ENCODE peak calls at places on chromosomes 5 and 9, in four cellular contexts. I is H1, F is K562, Q is GM12878. X is an unnamed sample.

GRCh38 chr5:14016549-14016948 is 72.1 kb upstream of the DNAH5 start:
- DNase-seq in Q (no peak), I (no peak), F (no peak), X (no peak)

GRCh38 chr5:124986667-124987066 is 240.2 kb upstream of the ZNF608 start:
- DNase-seq in I (no peak), F (no peak), Q (no peak), X (no peak)

GRCh38 chr5:97629281-97629680 is 446.2 kb upstream of the RIOK2 start:
- DNase-seq in F (no peak), I (no peak), Q (no peak), X (peak; percentile 7)

GRCh38 chr5:60687927-60688720 is 11.8 kb downstream of the DEPDC1B start:
- DNase-seq in Q (no peak), F (peak; percentile 47), I (no peak), X (no peak)

GRCh38 chr5:10233505-10233904 is 16.2 kb downstream of the ATPSCKMT start:
- DNase-seq in F (peak; percentile 38), I (no peak), Q (no peak), X (peak; percentile 75)

GRCh38 chr9:78871452-78872331 is 574.8 kb downstream of the PSAT1 start:
- DNase-seq in I (no peak), F (no peak), Q (no peak), X (peak; percentile 22)

GRCh38 chr9:114611516-114612271 is 603 bp downstream of the TMEM268 start:
- DNase-seq in I (no peak), Q (no peak), F (peak; percentile 73), X (no peak)

GRCh38 chr9:19465571-19466267 is 56.9 kb downstream of the ACER2 start:
- DNase-seq in F (no peak), Q (no peak), I (no peak), X (no peak)

GRCh38 chr9:99039388-99040182 is 65.3 kb upstream of the TGFBR1 start:
- DNase-seq in F (no peak), Q (no peak), I (no peak), X (no peak)

GRCh38 chr5:172640822-172641358 is at the start of gene NEURL1B:
- DNase-seq in F (peak; percentile 93), Q (no peak), I (no peak), X (peak; percentile 26)

GRCh38 chr5:152592416-152592815 is 187.3 kb upstream of the NMUR2 start:
- DNase-seq in F (no peak), Q (no peak), I (no peak), X (no peak)

GRCh38 chr9:36029765-36030528 is 6.8 kb upstream of the RECK start:
- DNase-seq in Q (no peak), F (no peak), I (no peak), X (no peak)

GRCh38 chr5:146754621-146755020 is 123.9 kb downstream of the PPP2R2B start:
- DNase-seq in I (no peak), F (no peak), Q (no peak), X (no peak)

GRCh38 chr9:76901801-76902200 is 4.1 kb downstream of the PRUNE2 start:
- DNase-seq in F (no peak), I (no peak), Q (no peak), X (no peak)

GRCh38 chr9:504921-505821 is 290.5 kb downstream of the DOCK8 start:
- DNase-seq in I (no peak), Q (no peak), F (peak; percentile 9), X (no peak)

GRCh38 chr9:78668148-78668825 is 371.4 kb downstream of the PSAT1 start:
- DNase-seq in F (no peak), I (no peak), Q (no peak), X (peak; percentile 34)

GRCh38 chr5:96661101-96661840 is 905 bp upstream of the CAST start:
- DNase-seq in F (no peak), I (no peak), Q (peak; percentile 26), X (no peak)

GRCh38 chr5:131965826-131966415 is 20.5 kb upstream of the MEIKIN start:
- DNase-seq in Q (no peak), F (no peak), I (no peak), X (no peak)

GRCh38 chr9:135033487-135033886 is 54.0 kb upstream of the OLFM1 start:
- DNase-seq in Q (no peak), I (no peak), F (no peak), X (no peak)

GRCh38 chr5:61916621-61917620 is 389.1 kb upstream of the KIF2A start:
- DNase-seq in I (no peak), F (no peak), Q (no peak), X (no peak)

GRCh38 chr9:113738506-113738897 is 137.6 kb upstream of the ZNF618 start:
- DNase-seq in I (no peak), F (no peak), Q (no peak), X (no peak)

GRCh38 chr9:72538926-72539702 is 17.7 kb downstream of the TMC1 start:
- DNase-seq in Q (no peak), I (no peak), F (no peak), X (no peak)

GRCh38 chr5:41213340-41213739 is at the start of gene C6:
- DNase-seq in I (no peak), F (no peak), Q (no peak), X (no peak)

GRCh38 chr5:10232386-10232785 is 17.3 kb downstream of the ATPSCKMT start:
- DNase-seq in Q (no peak), F (no peak), I (no peak), X (no peak)

GRCh38 chr5:106873558-106873957 is 797.2 kb downstream of the EFNA5 start:
- DNase-seq in F (no peak), I (no peak), Q (no peak), X (no peak)

GRCh38 chr9:69168709-69169217 is 5.3 kb upstream of the TJP2 start:
- DNase-seq in Q (no peak), F (peak; percentile 51), I (no peak), X (no peak)

GRCh38 chr5:124596595-124597388 is 149.6 kb downstream of the ZNF608 start:
- DNase-seq in F (peak; percentile 55), I (no peak), Q (no peak), X (peak; percentile 51)

GRCh38 chr9:120876842-120877240 is at the start of gene PHF19:
- DNase-seq in Q (no peak), F (no peak), I (no peak), X (no peak)

GRCh38 chr9:136694163-136694864 is 7.1 kb upstream of the AGPAT2 start:
- DNase-seq in F (peak; percentile 94), Q (no peak), I (no peak), X (peak; percentile 43)

GRCh38 chr5:31047621-31048020 is 145.9 kb upstream of the CDH6 start:
- DNase-seq in Q (no peak), I (no peak), F (no peak), X (no peak)

GRCh38 chr9:125239631-125240597 is 1.2 kb downstream of the HSPA5 start:
- DNase-seq in Q (no peak), F (no peak), I (no peak), X (no peak)

GRCh38 chr5:142426129-142426641 is 101.4 kb upstream of the SPRY4 start:
- DNase-seq in Q (no peak), F (no peak), I (no peak), X (no peak)

DNA sequence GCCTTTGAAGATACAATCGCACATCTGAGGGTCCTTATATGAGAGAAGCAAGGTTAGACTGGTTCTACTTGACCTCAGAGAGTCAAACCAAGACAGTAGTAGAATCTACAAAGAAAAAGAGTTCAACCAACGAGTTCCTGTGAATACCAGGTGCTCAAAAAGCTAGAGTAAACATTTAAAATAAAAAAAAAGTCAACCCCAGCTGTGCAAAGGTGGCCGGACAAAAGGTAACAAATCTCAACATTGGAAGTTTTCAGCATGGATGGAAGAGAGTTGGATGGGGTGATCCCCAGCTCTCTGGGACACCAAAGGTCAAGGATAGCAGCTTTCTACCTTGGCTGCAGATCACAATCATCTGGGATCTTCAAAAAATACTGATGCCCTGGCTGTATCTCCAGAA is 14.4 kb downstream of the SHB start:
- DNase-seq in F (no peak), I (no peak), Q (no peak), X (no peak)
- H3K27ac ChIP-seq in F (no peak overlapping the region), I (no peak overlapping the region), Q (no peak overlapping the region), X (no peak overlapping the region)

GRCh38 chr5:122154910-122155309 is 25.6 kb downstream of the ZNF474 start:
- DNase-seq in I (no peak), F (peak; percentile 31), Q (no peak), X (no peak)

GRCh38 chr5:122153774-122154173 is 24.4 kb downstream of the ZNF474 start:
- DNase-seq in I (no peak), Q (no peak), F (no peak), X (no peak)

GRCh38 chr5:122153230-122153629 is 23.9 kb downstream of the ZNF474 start:
- DNase-seq in Q (no peak), F (no peak), I (no peak), X (no peak)

GRCh38 chr5:122154491-122154890 is 25.1 kb downstream of the ZNF474 start:
- DNase-seq in Q (no peak), I (no peak), F (no peak), X (no peak)

DNA sequence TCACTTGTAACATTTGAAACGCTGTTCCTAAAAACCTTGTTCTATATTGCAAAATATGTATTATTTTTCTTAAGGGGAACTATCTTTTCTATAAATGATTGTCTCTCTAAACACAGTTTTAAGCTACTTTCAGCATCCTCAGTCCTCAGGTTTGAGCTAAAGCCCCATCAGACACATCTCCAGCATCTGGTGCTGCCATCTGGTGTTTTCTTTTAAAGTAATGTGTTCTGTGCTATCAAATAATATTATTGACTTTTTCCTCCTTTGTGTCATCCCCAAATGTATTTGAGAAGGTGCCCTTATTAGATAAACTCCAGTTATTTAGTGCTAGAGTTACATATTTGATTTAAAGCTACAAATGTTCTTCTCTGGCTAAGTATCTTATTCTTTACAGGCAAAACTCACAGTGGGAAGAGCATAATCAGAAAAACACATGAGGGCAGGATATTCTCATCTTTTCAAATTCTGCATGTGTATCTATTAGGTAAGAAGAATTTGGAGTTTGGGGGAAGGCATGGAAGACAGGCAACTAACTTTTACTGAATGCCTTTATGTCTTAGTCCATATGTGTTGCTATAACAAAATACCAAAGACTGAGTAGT is 27.5 kb downstream of the ZNF474 start:
- DNase-seq in F (peak; percentile 64), Q (no peak), I (no peak), X (peak; percentile 18)
- TF ChIP-seq EGR1 in F (no peak), Q (no peak), I (no peak), X (no peak)

GRCh38 chr5:88883566-88884434 is 816 bp upstream of the MEF2C start:
- DNase-seq in F (peak; percentile 58), Q (no peak), I (no peak), X (peak; percentile 50)

GRCh38 chr5:88884435-88884877 is 1.5 kb upstream of the MEF2C start:
- DNase-seq in F (peak; percentile 69), I (no peak), Q (no peak), X (no peak)

GRCh38 chr5:88882321-88883038 is 504 bp downstream of the MEF2C start:
- DNase-seq in I (no peak), F (no peak), Q (no peak), X (no peak)

GRCh38 chr5:88881566-88881965 is 1.4 kb downstream of the MEF2C start:
- DNase-seq in Q (no peak), F (no peak), I (no peak), X (no peak)

GRCh38 chr5:88883059-88883565 is at the start of gene MEF2C:
- DNase-seq in I (no peak), Q (no peak), F (peak; percentile 84), X (peak; percentile 56)
- TF ChIP-seq POLR2A in I (no peak), Q (peak; percentile 94), F (peak; percentile 59), X (peak; percentile 47)

DNA sequence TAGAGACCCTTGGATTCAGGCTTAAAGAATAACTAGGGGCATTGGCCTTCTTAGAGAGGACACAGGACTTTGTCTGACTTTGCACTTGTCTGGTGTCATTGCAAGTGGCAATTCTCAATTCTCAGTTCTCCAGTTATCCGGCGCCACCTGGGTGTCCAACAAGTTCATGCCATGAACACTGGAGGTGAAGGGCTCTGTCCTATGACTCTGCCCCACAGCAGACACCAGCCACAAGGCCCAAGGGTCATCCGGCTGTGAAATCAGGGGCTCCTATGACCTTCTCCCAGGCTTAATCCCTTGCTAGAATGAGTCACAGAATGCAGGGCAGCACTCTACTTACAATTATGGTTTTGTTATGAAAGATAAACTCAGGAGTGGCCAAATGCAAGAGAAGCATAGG is 391.9 kb downstream of the GADD45G start:
- DNase-seq in Q (no peak), F (no peak), I (no peak), X (no peak)
- H3K27ac ChIP-seq in Q (no peak overlapping the region), F (no peak overlapping the region), I (no peak overlapping the region), X (no peak overlapping the region)

X was measured in HCT116.